ENCODE peak calls at places on chromosomes 12 and 14, in seven cellular contexts. W, B, Y, N, J, L and P are unnamed samples.
A peak's percentile ranks its signal among the peaks of the same experiment; 100 is the strongest.

GRCh38 chr12:1277905-1278304 is 286.9 kb downstream of the ERC1 start:
- DNase-seq in W (no peak), Y (no peak), L (no peak), N (no peak), B (no peak), J (no peak), P (peak; percentile 22)

GRCh38 chr14:103378042-103378854 is 7.0 kb upstream of the MARK3 start:
- DNase-seq in N (no peak), W (peak; percentile 94), B (no peak), L (no peak), J (no peak), Y (no peak), P (no peak)

GRCh38 chr12:70638639-70639349 is 1.6 kb upstream of the PTPRB start:
- DNase-seq in W (no peak), N (no peak), Y (no peak), J (no peak), L (no peak), B (no peak), P (no peak)

GRCh38 chr12:52440821-52441319 is 6.7 kb upstream of the KRT75 start:
- DNase-seq in L (no peak), B (peak; percentile 37), J (no peak), Y (no peak), W (no peak), N (no peak), P (no peak)

GRCh38 chr14:97580923-97581495 is 783.8 kb downstream of the VRK1 start:
- DNase-seq in B (no peak), J (no peak), Y (no peak), N (peak; percentile 48), W (no peak), L (no peak), P (no peak)

GRCh38 chr12:75848961-75849360 is 182.6 kb downstream of the PHLDA1 start:
- DNase-seq in N (no peak), B (no peak), L (no peak), J (no peak), W (no peak), Y (no peak), P (no peak)

GRCh38 chr12:64142784-64143183 is 79.3 kb downstream of the KICS2 start:
- DNase-seq in N (no peak), W (no peak), Y (no peak), L (no peak), B (no peak), J (no peak), P (no peak)

GRCh38 chr12:122928033-122928890 is 32.3 kb upstream of the VPS37B start:
- DNase-seq in L (no peak), Y (no peak), N (no peak), J (no peak), B (no peak), W (no peak), P (no peak)

GRCh38 chr14:48690349-48690748 is 895.8 kb downstream of the RPS29 start:
- DNase-seq in J (no peak), Y (no peak), N (no peak), L (no peak), W (no peak), B (peak; percentile 1), P (no peak)

GRCh38 chr14:74251546-74252030 is 12.3 kb downstream of the VSX2 start:
- DNase-seq in J (peak; percentile 79), N (peak; percentile 77), L (peak; percentile 44), Y (peak; percentile 75), B (peak; percentile 83), W (peak; percentile 78), P (peak; percentile 82)

GRCh38 chr12:64900540-64900939 is 76.1 kb downstream of the TBC1D30 start:
- DNase-seq in J (no peak), Y (no peak), N (no peak), L (no peak), B (no peak), W (no peak), P (no peak)

GRCh38 chr12:12327802-12328201 is 22.2 kb downstream of the MANSC1 start:
- DNase-seq in Y (no peak), W (peak; percentile 72), N (no peak), L (no peak), B (peak; percentile 82), J (no peak), P (no peak)

GRCh38 chr14:32087173-32087861 is 10.2 kb downstream of the ARHGAP5 start:
- DNase-seq in L (no peak), B (peak; percentile 78), J (no peak), Y (no peak), N (no peak), W (peak; percentile 8), P (no peak)

GRCh38 chr14:33922125-33922524 is 28.7 kb downstream of the EGLN3 start:
- DNase-seq in B (no peak), J (no peak), N (no peak), W (no peak), L (no peak), Y (no peak), P (no peak)

GRCh38 chr12:125968413-125968812 is 903.2 kb downstream of the AACS start:
- DNase-seq in B (no peak), Y (no peak), W (no peak), L (no peak), J (no peak), N (no peak), P (no peak)

GRCh38 chr14:104383931-104384775 is 195.4 kb upstream of the C14orf180 start:
- DNase-seq in L (no peak), Y (no peak), B (no peak), N (no peak), W (no peak), J (no peak), P (no peak)

GRCh38 chr12:64532734-64533351 is 77.5 kb upstream of the RASSF3 start:
- DNase-seq in B (no peak), N (no peak), L (no peak), W (no peak), Y (no peak), J (no peak), P (no peak)

GRCh38 chr14:20680363-20680762 is 4.0 kb upstream of the RNASE4 start:
- DNase-seq in Y (no peak), B (no peak), L (no peak), N (no peak), J (no peak), W (no peak), P (no peak)

GRCh38 chr12:22687677-22688076 is 62.7 kb downstream of the ETNK1 start:
- DNase-seq in J (no peak), L (no peak), W (no peak), N (no peak), Y (no peak), B (no peak), P (no peak)

GRCh38 chr14:36901846-36902245 is 240.2 kb downstream of the PAX9 start:
- DNase-seq in W (no peak), Y (no peak), L (no peak), J (no peak), N (no peak), B (no peak), P (no peak)

GRCh38 chr12:117485984-117486839 is 124.8 kb upstream of the NOS1 start:
- DNase-seq in L (no peak), Y (no peak), J (no peak), N (no peak), B (peak; percentile 90), W (no peak), P (no peak)

GRCh38 chr14:95300002-95300696 is 19.6 kb downstream of the CLMN start:
- DNase-seq in B (no peak), J (no peak), Y (no peak), N (no peak), W (no peak), L (no peak), P (no peak)

GRCh38 chr14:95299271-95299670 is 20.4 kb downstream of the CLMN start:
- DNase-seq in N (no peak), B (no peak), Y (no peak), L (no peak), W (no peak), J (no peak), P (no peak)

GRCh38 chr14:95301527-95302187 is 18.1 kb downstream of the CLMN start:
- DNase-seq in Y (no peak), B (no peak), N (no peak), L (no peak), W (no peak), J (no peak), P (no peak)

GRCh38 chr14:95302667-95303066 is 17.0 kb downstream of the CLMN start:
- DNase-seq in W (no peak), B (no peak), J (no peak), L (no peak), Y (no peak), N (no peak), P (no peak)

GRCh38 chr14:95300697-95301526 is 18.8 kb downstream of the CLMN start:
- DNase-seq in Y (no peak), N (no peak), B (no peak), L (no peak), J (no peak), W (no peak), P (no peak)
- TF ChIP-seq EP300 in Y (no peak), N (no peak), B (no peak), L (no peak), J (no peak), W (no peak), P (no peak)

DNA sequence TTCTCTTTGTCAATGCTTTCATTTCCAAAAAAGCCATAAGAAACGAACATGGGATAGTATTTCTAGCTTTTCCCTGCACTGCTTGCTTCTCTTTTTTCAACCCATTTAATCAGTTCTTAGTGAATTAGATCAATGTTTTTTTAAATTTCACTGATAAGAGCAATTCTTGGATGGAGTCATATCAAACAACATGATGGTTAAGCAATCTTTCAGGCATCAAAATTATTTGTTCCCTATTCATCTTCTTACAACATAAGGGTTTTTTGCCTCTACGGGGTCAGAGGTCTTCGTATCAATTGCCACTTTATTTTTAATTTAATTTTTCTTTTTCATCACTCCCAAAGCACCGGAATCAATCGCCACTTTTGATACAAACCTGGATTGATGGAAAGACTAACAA is 103.8 kb upstream of the RESF1 start:
- DNase-seq in L (no peak), N (no peak), W (no peak), B (no peak), Y (no peak), J (no peak), P (no peak)
- H3K9me3 ChIP-seq in L (no peaks in the 10 kb centered on the region), N (peaks cover 8% of the 10 kb centered on the region), W (peaks cover 3% of the 10 kb centered on the region), B (peaks cover 8% of the 10 kb centered on the region), Y (peaks cover 2% of the 10 kb centered on the region), J (no peaks in the 10 kb centered on the region), P (no peaks in the 10 kb centered on the region)

DNA sequence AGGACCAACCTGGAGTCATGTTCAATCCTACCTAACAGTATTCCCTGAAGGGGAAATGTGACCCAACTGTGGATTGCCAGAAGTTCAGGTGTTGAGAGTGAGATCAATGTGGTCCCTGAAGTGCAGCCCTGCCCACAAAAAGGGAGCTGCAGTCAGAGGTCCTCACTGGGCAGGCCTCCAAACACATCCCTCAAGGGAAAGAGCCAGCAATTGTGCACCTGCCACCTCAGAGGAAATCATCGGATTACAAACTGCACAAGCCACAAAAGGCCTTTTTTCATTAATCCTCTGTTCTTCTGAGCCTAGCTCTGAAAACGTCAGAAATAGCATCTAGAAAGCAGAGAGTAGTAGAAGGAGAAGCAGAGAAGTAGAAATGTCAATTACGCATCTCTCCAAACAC is 10.8 kb upstream of the MDM1 start:
- DNase-seq in B (no peak), W (no peak), N (no peak), J (no peak), L (no peak), Y (no peak), P (no peak)
- TF ChIP-seq EP300 in B (no peak), W (no peak), N (no peak), J (no peak), L (no peak), Y (no peak), P (no peak)

DNA sequence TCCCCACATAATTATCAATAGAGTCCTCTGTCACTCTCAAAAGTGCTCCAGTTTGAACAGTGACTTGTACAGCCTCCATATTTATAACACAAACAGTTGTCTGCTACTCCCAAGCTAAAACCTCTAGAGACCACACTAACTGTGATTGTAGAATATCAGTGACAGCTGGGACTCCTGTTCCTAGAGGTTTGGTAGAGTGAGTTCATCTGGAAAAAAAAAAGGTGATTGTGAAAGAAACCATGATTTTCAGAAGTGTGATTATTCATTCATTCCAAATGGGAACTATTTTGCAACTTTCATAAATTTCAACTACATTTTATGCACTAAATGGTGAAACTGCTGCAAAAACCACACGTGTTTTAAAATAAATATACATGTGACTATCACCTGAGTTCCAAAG is 128.0 kb upstream of the PLXNC1 start:
- DNase-seq in N (no peak), W (no peak), J (no peak), Y (no peak), L (no peak), B (no peak), P (no peak)
- H3K9me3 ChIP-seq in N (peaks cover 42% of the 10 kb centered on the region), W (peaks cover 9% of the 10 kb centered on the region), J (peaks cover 11% of the 10 kb centered on the region), Y (peaks cover 9% of the 10 kb centered on the region), L (no peaks in the 10 kb centered on the region), B (peaks cover 60% of the 10 kb centered on the region), P (peaks cover 23% of the 10 kb centered on the region)